ENCODE peak calls at places on chromosomes 5 and 9, in four cellular contexts. P is A549; O is PC-3; N is stimulated activated naive B cell treated with anti-CD40 and anti-IgM and Interleukin-4, amounts not matched to agents 10 μg/mL and 1 μg/mL and 100 μg/mL, for 72 hours. Q is an unnamed sample.

GRCh38 chr9:1712861-1713260 is 302.3 kb upstream of the SMARCA2 start:
- ATAC-seq in P (no peak), O (no peak), N (no peak), Q (no peak)

GRCh38 chr5:163185315-163185714 is 252.1 kb upstream of the CCNG1 start:
- ATAC-seq in P (no peak), O (no peak), N (no peak), Q (no peak)

GRCh38 chr9:121021294-121021693 is 28.8 kb downstream of the C5 start:
- ATAC-seq in P (no peak), O (no peak), N (no peak), Q (no peak)

GRCh38 chr9:107389617-107390071 is 99.9 kb downstream of the KLF4 start:
- ATAC-seq in P (peak; percentile 49), O (no peak), N (no peak), Q (peak; percentile 95)

GRCh38 chr5:154237946-154238345 is 47.4 kb downstream of the GALNT10 start:
- ATAC-seq in P (no peak), O (no peak), N (no peak), Q (no peak)

GRCh38 chr5:86354664-86355063 is 263.1 kb upstream of the COX7C start:
- ATAC-seq in P (no peak), O (no peak), N (no peak), Q (no peak)

GRCh38 chr9:87698069-87698809 is 27.7 kb upstream of the CTSL start:
- ATAC-seq in P (no peak), O (no peak), N (no peak), Q (no peak)

GRCh38 chr5:159332800-159333563 is 2.7 kb upstream of the IL12B start:
- ATAC-seq in P (no peak), O (no peak), N (peak; percentile 87), Q (no peak)

GRCh38 chr5:147688965-147689364 is 93.6 kb downstream of the JAKMIP2 start:
- ATAC-seq in P (no peak), O (no peak), N (no peak), Q (no peak)

GRCh38 chr5:96957125-96958041 is 21.5 kb downstream of the LNPEP start:
- ATAC-seq in P (no peak), O (no peak), N (peak; percentile 68), Q (no peak)

GRCh38 chr5:10588779-10589447 is 25.0 kb downstream of the ANKRD33B start:
- ATAC-seq in P (peak; percentile 32), O (no peak), N (peak; percentile 17), Q (no peak)

GRCh38 chr5:96720408-96720807 is 58.2 kb downstream of the CAST start:
- ATAC-seq in P (peak; percentile 82), O (peak; percentile 40), N (no peak), Q (no peak)

GRCh38 chr5:9054322-9054721 is 491.6 kb downstream of the SEMA5A start:
- ATAC-seq in P (no peak), O (no peak), N (peak; percentile 11), Q (peak; percentile 11)

GRCh38 chr9:125430611-125431305 is 169.1 kb downstream of the GAPVD1 start:
- ATAC-seq in P (no peak), O (no peak), N (no peak), Q (no peak)

GRCh38 chr9:99682378-99682777 is 139.3 kb upstream of the NR4A3 start:
- ATAC-seq in P (no peak), O (no peak), N (no peak), Q (no peak)

GRCh38 chr5:119319890-119320289 is 35.9 kb upstream of the TNFAIP8 start:
- ATAC-seq in P (no peak), O (no peak), N (no peak), Q (no peak)

GRCh38 chr9:96199006-96199405 is 103.0 kb downstream of the HSD17B3 start:
- ATAC-seq in P (no peak), O (no peak), N (no peak), Q (peak; percentile 37)

GRCh38 chr9:105291422-105291859 is 47.0 kb downstream of the SLC44A1 start:
- ATAC-seq in P (peak; percentile 19), O (no peak), N (no peak), Q (peak; percentile 22)

GRCh38 chr5:3896098-3896497 is 300.5 kb downstream of the IRX1 start:
- ATAC-seq in P (no peak), O (no peak), N (no peak), Q (no peak)

GRCh38 chr9:131434673-131435072 is 40.8 kb downstream of the PRRC2B start:
- ATAC-seq in P (no peak), O (no peak), N (no peak), Q (no peak)

GRCh38 chr5:61202213-61202612 is 39.9 kb upstream of the SMIM15 start:
- ATAC-seq in P (no peak), O (no peak), N (peak; percentile 33), Q (no peak)

GRCh38 chr9:98806394-98807069 is 938 bp upstream of the GALNT12 start:
- ATAC-seq in P (peak; percentile 59), O (no peak), N (no peak), Q (no peak)

GRCh38 chr5:138109463-138110265 is 25.8 kb downstream of the WNT8A start:
- ATAC-seq in P (no peak), O (peak; percentile 60), N (no peak), Q (no peak)

GRCh38 chr5:1840741-1841521 is 39.7 kb downstream of the NDUFS6 start:
- ATAC-seq in P (peak; percentile 25), O (no peak), N (no peak), Q (no peak)

GRCh38 chr5:128538249-128539037 is 398 bp upstream of the FBN2 start:
- ATAC-seq in P (peak; percentile 93), O (peak; percentile 90), N (peak; percentile 14), Q (peak; percentile 60)

GRCh38 chr5:65984098-65984885 is 57.9 kb downstream of the ERBIN start:
- ATAC-seq in P (peak; percentile 21), O (no peak), N (no peak), Q (no peak)

GRCh38 chr9:14307989-14308750 is 5.8 kb downstream of the NFIB start:
- ATAC-seq in P (no peak), O (no peak), N (no peak), Q (no peak)

GRCh38 chr5:136064510-136064909 is 35.7 kb downstream of the TGFBI start:
- ATAC-seq in P (peak; percentile 12), O (peak; percentile 40), N (no peak), Q (no peak)

GRCh38 chr5:81422671-81423070 is 28.7 kb upstream of the ACOT12 start:
- ATAC-seq in P (peak; percentile 67), O (peak; percentile 58), N (no peak), Q (no peak)

GRCh38 chr5:67647772-67648171 is 451.2 kb upstream of the CD180 start:
- ATAC-seq in P (no peak), O (no peak), N (no peak), Q (no peak)

GRCh38 chr9:34454571-34455065 is 3.8 kb downstream of the FAM219A start:
- ATAC-seq in P (peak; percentile 17), O (peak; percentile 10), N (no peak), Q (peak; percentile 29)

GRCh38 chr9:107836300-107836699 is 346.7 kb upstream of the KLF4 start:
- ATAC-seq in P (no peak), O (no peak), N (no peak), Q (no peak)

GRCh38 chr5:139443766-139444473 is 4.6 kb upstream of the DNAJC18 start:
- ATAC-seq in P (no peak), O (peak; percentile 37), N (no peak), Q (no peak)

Q was measured in esophagus mucosa.